ENCODE peak calls at places on chromosomes 2 and 18, in four cellular contexts. K, I, L and A are unnamed samples. For H3K9me3, the result is how much of the 10 kb centered on the place peaks cover.

GRCh38 chr2:238945433-238946150 is 97.7 kb downstream of the TWIST2 start:
- DNase-seq in K (peak), I (peak), L (peak), A (peak)

GRCh38 chr2:151043484-151043883 is 218.2 kb downstream of the RBM43 start:
- DNase-seq in K (no peak), I (no peak), L (peak), A (no peak)

GRCh38 chr2:105604938-105605337 is 139.8 kb upstream of the NCK2 start:
- DNase-seq in K (peak), I (no peak), L (no peak), A (no peak)

GRCh38 chr18:60322591-60322990 is 50.0 kb downstream of the MC4R start:
- DNase-seq in K (no peak), I (no peak), L (no peak), A (no peak)

GRCh38 chr2:20687260-20687772 is 20.4 kb downstream of the GDF7 start:
- DNase-seq in K (no peak), I (no peak), L (no peak), A (no peak)

GRCh38 chr2:23568257-23569190 is 183.5 kb downstream of the KLHL29 start:
- DNase-seq in K (no peak), I (no peak), L (no peak), A (no peak)

GRCh38 chr18:42798606-42799005 is 316.9 kb downstream of the RIT2 start:
- DNase-seq in K (no peak), I (no peak), L (no peak), A (no peak)

GRCh38 chr2:119523959-119524694 is at the start of gene SCTR:
- DNase-seq in K (peak), I (no peak), L (no peak), A (no peak)

GRCh38 chr2:18380316-18380715 is 180.1 kb downstream of the RDH14 start:
- DNase-seq in K (no peak), I (no peak), L (no peak), A (no peak)

GRCh38 chr18:32542221-32542798 is 71.6 kb upstream of the GAREM1 start:
- DNase-seq in K (no peak), I (no peak), L (no peak), A (no peak)

GRCh38 chr2:12412898-12413305 is 303.8 kb upstream of the TRIB2 start:
- DNase-seq in K (no peak), I (no peak), L (no peak), A (no peak)

GRCh38 chr2:157327200-157327599 is 1.6 kb upstream of the ERMN start:
- DNase-seq in K (no peak), I (no peak), L (no peak), A (no peak)

GRCh38 chr2:124112255-124112654 is 87.2 kb downstream of the CNTNAP5 start:
- DNase-seq in K (no peak), I (no peak), L (no peak), A (no peak)

GRCh38 chr2:29014811-29015414 is 33.8 kb downstream of the TOGARAM2 start:
- DNase-seq in K (peak), I (no peak), L (no peak), A (no peak)

GRCh38 chr18:6520901-6521300 is 106.2 kb upstream of the L3MBTL4 start:
- DNase-seq in K (no peak), I (no peak), L (no peak), A (no peak)

GRCh38 chr2:6254446-6254845 is 562.3 kb downstream of the SOX11 start:
- DNase-seq in K (no peak), I (no peak), L (no peak), A (no peak)

GRCh38 chr2:144097440-144098225 is 422.3 kb downstream of the ZEB2 start:
- DNase-seq in K (no peak), I (no peak), L (no peak), A (no peak)

GRCh38 chr2:3332133-3332532 is 45.5 kb downstream of the EIPR1 start:
- DNase-seq in K (no peak), I (no peak), L (no peak), A (no peak)

GRCh38 chr2:160876029-160876428 is 284.2 kb upstream of the TANK start:
- DNase-seq in K (no peak), I (no peak), L (no peak), A (no peak)

GRCh38 chr2:37832590-37833197 is 92.4 kb upstream of the RMDN2 start:
- DNase-seq in K (peak), I (peak), L (peak), A (no peak)

GRCh38 chr2:114661926-114662670 is 219.7 kb downstream of the DPP10 start:
- DNase-seq in K (no peak), I (no peak), L (no peak), A (no peak)

GRCh38 chr2:239245872-239246701 is 154.7 kb downstream of the HDAC4 start:
- DNase-seq in K (peak), I (no peak), L (no peak), A (no peak)

GRCh38 chr2:109415460-109416004 is 198.2 kb downstream of the SEPTIN10 start:
- DNase-seq in K (no peak), I (no peak), L (no peak), A (no peak)

GRCh38 chr2:100739735-100740432 is 80.1 kb upstream of the NPAS2 start:
- DNase-seq in K (no peak), I (no peak), L (no peak), A (no peak)

GRCh38 chr2:231069379-231070054 is 12.8 kb downstream of the PSMD1 start:
- DNase-seq in K (no peak), I (no peak), L (no peak), A (no peak)

GRCh38 chr2:238947920-238948710 is 100.2 kb downstream of the TWIST2 start:
- DNase-seq in K (peak), I (peak), L (peak), A (peak)

GRCh38 chr18:51068111-51068510 is 38.1 kb downstream of the SMAD4 start:
- DNase-seq in K (no peak), I (no peak), L (no peak), A (no peak)

GRCh38 chr2:121368841-121369240 is 83.8 kb upstream of the TFCP2L1 start:
- DNase-seq in K (no peak), I (no peak), L (no peak), A (no peak)

GRCh38 chr2:177038772-177039484 is 173.7 kb upstream of the HNRNPA3 start:
- DNase-seq in K (no peak), I (no peak), L (no peak), A (no peak)

GRCh38 chr2:240567872-240568677 is at the start of gene RNPEPL1:
- DNase-seq in K (peak), I (no peak), L (no peak), A (no peak)

DNA sequence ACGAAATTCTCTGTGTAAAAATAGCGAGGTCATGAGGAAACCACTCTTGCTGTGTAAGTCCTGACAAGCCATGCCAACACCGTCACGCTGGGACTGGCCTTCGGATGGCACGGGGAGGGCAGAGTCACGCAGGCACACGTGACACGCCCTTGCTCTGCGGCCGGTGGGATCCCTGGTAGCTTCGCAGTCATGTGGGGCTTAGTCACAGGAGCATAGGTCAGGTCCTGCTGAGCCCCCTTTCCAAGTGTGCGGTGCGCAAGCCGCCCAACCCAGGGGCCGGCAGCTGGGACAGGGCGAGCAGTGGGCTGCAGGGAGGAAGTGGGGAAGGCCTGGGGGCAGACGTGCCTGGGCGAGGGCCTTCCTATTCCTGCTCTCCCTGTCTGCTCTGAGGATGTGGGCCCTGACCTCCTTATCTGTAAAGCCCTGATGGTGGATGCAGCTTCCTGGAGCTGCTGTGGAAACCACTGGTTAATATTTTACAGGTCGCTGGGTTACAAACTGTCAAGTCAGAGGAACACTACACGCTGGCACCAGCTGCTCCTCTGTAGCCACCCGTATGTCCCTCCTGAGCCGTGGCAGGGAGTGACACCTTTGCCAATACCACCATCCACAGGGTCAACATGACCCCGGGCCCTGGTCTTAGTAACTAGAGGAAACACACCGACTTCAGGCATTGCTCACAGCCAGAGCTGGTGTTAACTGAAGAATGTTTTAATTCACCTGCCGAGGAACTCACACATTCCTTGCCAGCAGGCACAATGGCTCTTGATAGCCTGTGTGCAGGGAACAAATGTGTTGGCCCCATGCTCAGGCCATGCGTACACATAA is 17.8 kb downstream of the MBP start:
- DNase-seq in K (peak), I (peak), L (no peak), A (peak)
- TF ChIP-seq POLR2AphosphoS5 in K (peak), I (peak), L (no peak), A (peak)

GRCh38 chr2:45712538-45712937 is 61.1 kb downstream of the PRKCE start:
- DNase-seq in K (no peak), I (no peak), L (no peak), A (no peak)
- H3K9me3 ChIP-seq in K (under half), I (under half), L (under half), A (under half)

DNA sequence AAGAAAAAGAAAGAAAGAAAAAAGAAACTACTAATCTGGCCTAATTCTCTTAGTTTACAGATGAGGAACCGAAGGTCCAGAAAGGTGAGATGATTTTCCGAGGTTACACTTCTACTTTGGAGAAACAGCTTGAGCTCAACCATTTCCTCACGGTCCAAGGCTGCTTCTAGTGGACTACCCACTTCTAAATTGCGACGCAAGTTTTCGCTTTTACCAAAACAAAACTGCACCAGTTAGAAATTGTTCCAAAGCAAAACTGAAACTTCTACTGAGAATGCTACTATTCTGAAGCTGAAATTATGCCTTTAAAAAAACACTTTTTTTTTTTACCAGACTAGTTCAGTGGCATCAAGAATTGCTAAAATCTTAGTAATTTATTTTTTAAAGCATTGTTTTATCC is 101.6 kb downstream of the INO80D start:
- DNase-seq in K (no peak), I (no peak), L (no peak), A (no peak)
- TF ChIP-seq POLR2AphosphoS5 in K (no peak), I (no peak), L (no peak), A (no peak)

GRCh38 chr2:195694553-195694952 is 37.5 kb downstream of the SLC39A10 start:
- DNase-seq in K (no peak), I (no peak), L (no peak), A (no peak)
- H3K9me3 ChIP-seq in K (under half), I (under half), L (under half), A (under half)

GRCh38 chr18:5463390-5463789 is 80.4 kb downstream of the EPB41L3 start:
- DNase-seq in K (no peak), I (no peak), L (no peak), A (peak)
- TF ChIP-seq POLR2AphosphoS5 in K (no peak), I (no peak), L (no peak), A (no peak)

GRCh38 chr2:27591745-27592144 is 8.9 kb downstream of the ZNF512 start:
- DNase-seq in K (no peak), I (no peak), L (no peak), A (no peak)
- H3K9me3 ChIP-seq in K (under half), I (under half), L (under half), A (under half)

DNA sequence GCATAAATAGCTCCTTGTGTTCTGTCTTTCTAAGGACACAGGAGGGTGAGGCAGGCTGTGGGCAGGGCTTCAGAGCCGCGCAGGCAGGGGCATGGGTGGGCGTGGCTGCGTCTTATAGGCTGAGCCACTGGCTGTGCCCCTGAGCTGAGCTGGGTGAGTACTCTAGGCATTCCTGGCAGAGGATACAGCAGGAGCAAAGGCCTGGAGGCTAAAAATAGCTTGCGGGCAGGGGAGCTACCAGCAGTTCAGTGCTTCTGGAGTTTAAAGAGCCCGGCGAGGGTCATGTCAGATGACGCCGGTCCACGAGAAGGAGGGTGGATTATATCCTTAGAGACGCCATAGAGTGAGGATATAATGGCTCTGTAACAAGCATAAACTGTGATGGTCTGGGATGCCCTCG is 31.5 kb upstream of the PDIA6 start:
- DNase-seq in K (peak), I (no peak), L (no peak), A (no peak)
- TF ChIP-seq POLR2AphosphoS5 in K (no peak), I (no peak), L (no peak), A (peak)

GRCh38 chr18:80000877-80001276 is 12.5 kb upstream of the TXNL4A start:
- DNase-seq in K (no peak), I (no peak), L (no peak), A (no peak)
- H3K9me3 ChIP-seq in K (under half), I (under half), L (under half), A (under half)